ENCODE peak calls at places on chromosomes 13 and 19, in seven cellular contexts. X is GM13977, G is uterus, P is psoas muscle, M is OCI-LY7, D is fibroblast of pulmonary artery, C is BE2C. A is an unnamed sample.

GRCh38 chr13:38862443-38862842 is 128.2 kb downstream of the STOML3 start:
- DNase-seq in X (peak; percentile 6), G (no peak), P (no peak), M (no peak), D (no peak), C (no peak), A (peak; percentile 4)

GRCh38 chr13:44402902-44403719 is 29.5 kb downstream of the SERP2 start:
- DNase-seq in X (no peak), G (no peak), P (no peak), M (no peak), D (no peak), C (no peak), A (no peak)

GRCh38 chr13:40665754-40666057 is 735 bp downstream of the FOXO1 start:
- DNase-seq in X (peak; percentile 64), G (no peak), P (no peak), M (peak; percentile 68), D (no peak), C (peak; percentile 35), A (peak; percentile 70)

GRCh38 chr19:46480409-46480808 is 9.0 kb upstream of the PNMA8A start:
- DNase-seq in X (no peak), G (peak; percentile 76), P (no peak), M (no peak), D (peak; percentile 80), C (no peak), A (no peak)

GRCh38 chr19:6065685-6066365 is 44.5 kb downstream of the RFX2 start:
- DNase-seq in X (no peak), G (peak; percentile 65), P (peak; percentile 30), M (no peak), D (peak; percentile 60), C (no peak), A (no peak)

GRCh38 chr19:39037194-39037593 is 4.8 kb upstream of the FBXO27 start:
- DNase-seq in X (no peak), G (no peak), P (no peak), M (no peak), D (no peak), C (no peak), A (no peak)

GRCh38 chr13:44437356-44438233 is 64.0 kb downstream of the SERP2 start:
- DNase-seq in X (peak; percentile 47), G (no peak), P (no peak), M (peak; percentile 70), D (peak; percentile 69), C (no peak), A (peak; percentile 59)

GRCh38 chr13:54965881-54966280 is 1937.3 kb downstream of the OLFM4 start:
- DNase-seq in X (no peak), G (no peak), P (no peak), M (no peak), D (no peak), C (no peak), A (no peak)

GRCh38 chr19:42422576-42423461 is 4.4 kb downstream of the LIPE start:
- DNase-seq in X (peak; percentile 60), G (no peak), P (no peak), M (peak; percentile 88), D (no peak), C (no peak), A (peak; percentile 61)

GRCh38 chr19:10283301-10283733 is 3.4 kb upstream of the ICAM4 start:
- DNase-seq in X (no peak), G (no peak), P (no peak), M (no peak), D (no peak), C (no peak), A (no peak)

GRCh38 chr13:106586764-106587163 is 18.8 kb upstream of the ARGLU1 start:
- DNase-seq in X (no peak), G (no peak), P (no peak), M (no peak), D (no peak), C (no peak), A (no peak)

GRCh38 chr13:45623516-45624090 is 8.1 kb upstream of the ERICH6B start:
- DNase-seq in X (peak; percentile 45), G (no peak), P (no peak), M (peak; percentile 14), D (peak; percentile 39), C (no peak), A (peak; percentile 43)
- TF ChIP-seq CTCF in X (peak; percentile 60), G (no peak), P (peak; percentile 57), M (peak; percentile 82), D (peak; percentile 55), C (peak; percentile 48), A (no peak)

DNA sequence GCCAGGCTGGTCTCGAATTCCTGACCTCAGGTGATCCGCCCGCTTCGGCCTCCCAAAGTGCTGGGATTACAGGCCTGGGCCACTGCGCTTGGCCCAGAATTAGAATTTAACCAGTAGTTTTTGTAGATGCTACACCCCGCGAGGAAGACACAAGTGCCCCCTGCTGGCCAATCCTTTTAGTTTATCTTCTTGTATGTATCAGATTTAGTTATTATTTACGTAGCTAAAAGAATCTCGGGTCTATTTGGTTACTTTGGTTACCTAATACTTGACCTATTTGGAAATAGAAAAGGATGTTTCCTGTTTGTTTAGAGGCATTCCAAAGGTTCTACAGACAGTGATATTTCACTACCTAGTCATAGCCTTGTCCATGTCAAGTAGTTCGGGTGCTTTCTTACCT is 22.0 kb downstream of the MUC16 start:
- DNase-seq in X (no peak), G (no peak), P (no peak), M (peak; percentile 13), D (no peak), C (peak; percentile 19), A (no peak)
- TF ChIP-seq CTCF in X (no peak), G (no peak), P (no peak), M (peak; percentile 58), D (no peak), C (no peak), A (no peak)

GRCh38 chr19:2811221-2811722 is 8.4 kb upstream of the ZNF554 start:
- DNase-seq in X (peak; percentile 28), G (no peak), P (no peak), M (no peak), D (no peak), C (no peak), A (peak; percentile 37)
- TF ChIP-seq CTCF in X (no peak), G (no peak), P (no peak), M (no peak), D (no peak), C (no peak), A (no peak)

DNA sequence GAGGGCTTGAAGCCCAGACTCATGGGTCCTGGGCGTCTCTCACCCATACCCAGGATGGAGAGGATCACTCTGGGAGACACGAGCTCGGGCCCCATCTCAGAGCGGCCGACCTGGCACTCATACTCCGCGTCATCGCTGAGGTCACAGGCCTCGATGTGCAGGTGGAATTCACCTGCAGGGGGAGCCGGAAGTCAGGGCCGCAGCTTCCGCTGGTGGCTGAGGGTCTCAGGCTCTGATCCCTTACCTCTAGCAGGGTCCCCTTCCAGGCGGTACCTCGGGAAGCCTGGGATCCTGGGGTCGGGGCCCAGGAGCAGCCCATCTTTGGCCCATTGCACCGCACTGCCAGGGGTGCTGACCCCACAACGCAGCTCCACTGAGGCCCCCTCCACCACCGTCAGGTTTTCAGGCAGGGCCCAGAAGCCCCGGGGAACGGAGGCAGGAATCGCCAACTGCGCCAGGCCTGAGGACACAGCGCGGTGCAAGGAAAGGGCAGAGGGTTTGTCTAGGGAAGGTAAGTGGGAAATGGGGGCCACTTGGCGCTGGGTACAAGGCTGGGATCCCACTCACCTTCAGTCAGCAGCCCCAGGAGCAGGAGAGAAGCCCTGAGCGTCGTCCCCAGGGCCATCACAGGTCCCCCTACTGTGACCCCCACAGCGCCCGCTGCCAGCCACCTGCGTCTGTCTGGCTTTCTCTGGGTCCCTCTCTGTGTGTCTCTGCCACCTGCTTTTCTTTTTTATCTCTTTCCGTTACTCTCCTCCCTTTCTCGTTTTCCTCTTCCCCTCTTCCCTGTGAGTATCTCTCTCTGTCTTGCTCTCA is 883 bp downstream of the NPHS1 start:
- DNase-seq in X (no peak), G (no peak), P (no peak), M (no peak), D (no peak), C (peak; percentile 64), A (no peak)
- TF ChIP-seq CTCF in X (peak; percentile 8), G (no peak), P (no peak), M (peak; percentile 52), D (no peak), C (peak; percentile 60), A (no peak)

GRCh38 chr19:18919895-18920204 is 335 bp downstream of the DDX49 start:
- DNase-seq in X (no peak), G (no peak), P (no peak), M (no peak), D (no peak), C (no peak), A (no peak)

GRCh38 chr19:18920400-18920799 is 885 bp downstream of the DDX49 start:
- DNase-seq in X (no peak), G (no peak), P (no peak), M (no peak), D (no peak), C (no peak), A (no peak)

GRCh38 chr19:18921593-18921992 is 2.1 kb downstream of the DDX49 start:
- DNase-seq in X (no peak), G (no peak), P (no peak), M (no peak), D (no peak), C (no peak), A (no peak)

GRCh38 chr19:18922228-18922985 is 2.9 kb downstream of the DDX49 start:
- DNase-seq in X (no peak), G (no peak), P (no peak), M (no peak), D (no peak), C (no peak), A (no peak)

DNA sequence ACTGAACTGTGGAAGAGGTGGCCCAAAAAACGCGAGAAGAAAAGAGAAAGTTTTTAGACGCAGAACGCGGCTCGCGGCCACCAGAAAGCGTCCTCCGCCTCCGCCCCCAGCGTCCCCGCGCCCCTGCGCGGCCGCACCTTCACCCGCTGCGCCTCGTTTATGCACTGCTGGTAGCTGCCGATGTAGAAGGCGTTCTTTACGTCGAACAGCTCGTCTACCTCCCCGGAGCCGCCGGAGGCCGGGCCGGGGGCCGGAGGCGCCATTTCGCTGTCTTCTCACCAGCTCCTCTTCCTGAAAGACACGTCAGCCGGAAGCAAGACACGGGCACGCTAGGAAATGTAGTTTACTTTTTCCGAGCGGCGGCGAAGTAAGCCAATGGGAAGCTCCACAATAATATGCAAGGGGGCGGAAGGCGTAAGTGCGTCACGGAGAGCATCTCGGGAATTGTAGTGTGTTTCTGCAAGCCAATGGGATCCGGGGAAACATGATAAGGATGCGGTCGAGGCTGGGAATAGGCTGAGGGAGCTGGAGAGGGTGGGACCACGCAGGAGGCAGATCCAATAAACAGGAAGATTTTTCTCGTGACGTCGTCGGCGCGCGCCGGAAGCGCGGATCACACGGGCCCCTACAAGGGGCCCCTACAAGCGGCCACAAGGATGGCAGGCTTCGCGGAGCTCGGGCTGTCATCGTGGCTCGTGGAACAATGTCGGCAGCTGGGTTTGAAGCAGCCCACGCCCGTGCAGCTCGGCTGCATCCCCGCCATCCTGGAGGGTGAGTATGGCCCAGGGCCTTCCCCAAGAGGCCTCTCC is at the start of the genes COPE and DDX49:
- DNase-seq in X (peak; percentile 99), G (peak; percentile 99), P (peak; percentile 98), M (peak; percentile 100), D (peak; percentile 100), C (peak; percentile 96), A (peak; percentile 99)
- TF ChIP-seq CTCF in X (no peak), G (no peak), P (no peak), M (no peak), D (no peak), C (no peak), A (no peak)